ENCODE peak calls at places on chromosomes 16 and 17, in nine cellular contexts. One of them, this sample, is unnamed.

GRCh38 chr16:53944026-53944425 is 240.1 kb downstream of the FTO start:
- DNase-seq in tibial artery: no peak
- DNase-seq in breast epithelium: no peak
- DNase-seq in glutamatergic neuron: no peak
- DNase-seq in CD8-positive, alpha-beta T cell: no peak
- DNase-seq in fibroblast of the aortic adventitia: no peak
- DNase-seq in astrocyte of the cerebellum: no peak
- DNase-seq in bronchial epithelial cell: peak
- DNase-seq in cardiac fibroblast: no peak
- DNase-seq in this sample: no peak

GRCh38 chr16:69089091-69089912 is 16.2 kb upstream of the HAS3 start:
- DNase-seq in tibial artery: no peak
- DNase-seq in breast epithelium: no peak
- DNase-seq in glutamatergic neuron: no peak
- DNase-seq in CD8-positive, alpha-beta T cell: no peak
- DNase-seq in fibroblast of the aortic adventitia: no peak
- DNase-seq in astrocyte of the cerebellum: no peak
- DNase-seq in bronchial epithelial cell: peak
- DNase-seq in cardiac fibroblast: no peak
- DNase-seq in this sample: peak

GRCh38 chr17:31067699-31068184 is 27.0 kb upstream of the NF1 start:
- DNase-seq in tibial artery: no peak
- DNase-seq in breast epithelium: no peak
- DNase-seq in glutamatergic neuron: no peak
- DNase-seq in CD8-positive, alpha-beta T cell: no peak
- DNase-seq in fibroblast of the aortic adventitia: peak
- DNase-seq in astrocyte of the cerebellum: peak
- DNase-seq in bronchial epithelial cell: peak
- DNase-seq in cardiac fibroblast: peak
- DNase-seq in this sample: no peak

GRCh38 chr17:69218986-69219385 is 9.6 kb downstream of the ABCA10 start:
- DNase-seq in tibial artery: no peak
- DNase-seq in breast epithelium: no peak
- DNase-seq in glutamatergic neuron: no peak
- DNase-seq in CD8-positive, alpha-beta T cell: no peak
- DNase-seq in fibroblast of the aortic adventitia: no peak
- DNase-seq in astrocyte of the cerebellum: no peak
- DNase-seq in bronchial epithelial cell: peak
- DNase-seq in cardiac fibroblast: no peak
- DNase-seq in this sample: no peak

GRCh38 chr17:59465949-59466307 is 99.5 kb upstream of the DHX40 start:
- DNase-seq in tibial artery: no peak
- DNase-seq in breast epithelium: no peak
- DNase-seq in glutamatergic neuron: no peak
- DNase-seq in CD8-positive, alpha-beta T cell: no peak
- DNase-seq in fibroblast of the aortic adventitia: no peak
- DNase-seq in astrocyte of the cerebellum: no peak
- DNase-seq in bronchial epithelial cell: no peak
- DNase-seq in cardiac fibroblast: no peak
- DNase-seq in this sample: no peak

GRCh38 chr16:70715113-70715711 is 29.4 kb upstream of the MTSS2 start:
- DNase-seq in tibial artery: peak
- DNase-seq in breast epithelium: peak
- DNase-seq in glutamatergic neuron: no peak
- DNase-seq in CD8-positive, alpha-beta T cell: no peak
- DNase-seq in fibroblast of the aortic adventitia: peak
- DNase-seq in astrocyte of the cerebellum: no peak
- DNase-seq in bronchial epithelial cell: peak
- DNase-seq in cardiac fibroblast: peak
- DNase-seq in this sample: no peak

GRCh38 chr16:66265106-66265415 is 101.4 kb upstream of the CDH5 start:
- DNase-seq in tibial artery: no peak
- DNase-seq in breast epithelium: no peak
- DNase-seq in glutamatergic neuron: no peak
- DNase-seq in CD8-positive, alpha-beta T cell: peak
- DNase-seq in fibroblast of the aortic adventitia: no peak
- DNase-seq in astrocyte of the cerebellum: no peak
- DNase-seq in bronchial epithelial cell: no peak
- DNase-seq in cardiac fibroblast: no peak
- DNase-seq in this sample: no peak

GRCh38 chr16:50842013-50842505 is 100.2 kb downstream of the CYLD start:
- DNase-seq in tibial artery: no peak
- DNase-seq in breast epithelium: no peak
- DNase-seq in glutamatergic neuron: no peak
- DNase-seq in CD8-positive, alpha-beta T cell: peak
- DNase-seq in fibroblast of the aortic adventitia: no peak
- DNase-seq in astrocyte of the cerebellum: no peak
- DNase-seq in bronchial epithelial cell: no peak
- DNase-seq in cardiac fibroblast: no peak
- DNase-seq in this sample: no peak

GRCh38 chr17:18235743-18236256 is 10.4 kb downstream of the LLGL1 start:
- DNase-seq in tibial artery: no peak
- DNase-seq in breast epithelium: peak
- DNase-seq in glutamatergic neuron: no peak
- DNase-seq in CD8-positive, alpha-beta T cell: no peak
- DNase-seq in fibroblast of the aortic adventitia: peak
- DNase-seq in astrocyte of the cerebellum: no peak
- DNase-seq in bronchial epithelial cell: peak
- DNase-seq in cardiac fibroblast: peak
- DNase-seq in this sample: no peak

GRCh38 chr17:29140631-29141483 is 39.3 kb downstream of the MYO18A start:
- DNase-seq in tibial artery: no peak
- DNase-seq in breast epithelium: no peak
- DNase-seq in glutamatergic neuron: peak
- DNase-seq in CD8-positive, alpha-beta T cell: peak
- DNase-seq in fibroblast of the aortic adventitia: peak
- DNase-seq in astrocyte of the cerebellum: no peak
- DNase-seq in bronchial epithelial cell: no peak
- DNase-seq in cardiac fibroblast: no peak
- DNase-seq in this sample: peak

GRCh38 chr16:15808071-15808470 is 48.8 kb downstream of the MYH11 start:
- DNase-seq in tibial artery: no peak
- DNase-seq in breast epithelium: no peak
- DNase-seq in glutamatergic neuron: no peak
- DNase-seq in CD8-positive, alpha-beta T cell: no peak
- DNase-seq in fibroblast of the aortic adventitia: no peak
- DNase-seq in astrocyte of the cerebellum: no peak
- DNase-seq in bronchial epithelial cell: no peak
- DNase-seq in cardiac fibroblast: no peak
- DNase-seq in this sample: no peak

GRCh38 chr17:39104046-39104445 is 47.4 kb downstream of the PLXDC1 start:
- DNase-seq in tibial artery: no peak
- DNase-seq in breast epithelium: no peak
- DNase-seq in glutamatergic neuron: no peak
- DNase-seq in CD8-positive, alpha-beta T cell: no peak
- DNase-seq in fibroblast of the aortic adventitia: peak
- DNase-seq in astrocyte of the cerebellum: no peak
- DNase-seq in bronchial epithelial cell: no peak
- DNase-seq in cardiac fibroblast: peak
- DNase-seq in this sample: no peak

GRCh38 chr16:21060027-21060510 is 90.6 kb downstream of the DNAH3 start:
- DNase-seq in tibial artery: no peak
- DNase-seq in breast epithelium: no peak
- DNase-seq in glutamatergic neuron: no peak
- DNase-seq in CD8-positive, alpha-beta T cell: no peak
- DNase-seq in fibroblast of the aortic adventitia: no peak
- DNase-seq in astrocyte of the cerebellum: no peak
- DNase-seq in bronchial epithelial cell: no peak
- DNase-seq in cardiac fibroblast: no peak
- DNase-seq in this sample: no peak
- TF ChIP-seq CTCF in tibial artery: no peak
- TF ChIP-seq CTCF in breast epithelium: no peak
- TF ChIP-seq CTCF in glutamatergic neuron: no peak
- TF ChIP-seq CTCF in CD8-positive, alpha-beta T cell: no peak
- TF ChIP-seq CTCF in fibroblast of the aortic adventitia: no peak
- TF ChIP-seq CTCF in astrocyte of the cerebellum: no peak
- TF ChIP-seq CTCF in bronchial epithelial cell: no peak
- TF ChIP-seq CTCF in cardiac fibroblast: no peak
- TF ChIP-seq CTCF in this sample: no peak

GRCh38 chr17:57739402-57740224 is 5.5 kb downstream of the CCDC182 start:
- DNase-seq in tibial artery: no peak
- DNase-seq in breast epithelium: no peak
- DNase-seq in glutamatergic neuron: no peak
- DNase-seq in CD8-positive, alpha-beta T cell: no peak
- DNase-seq in fibroblast of the aortic adventitia: no peak
- DNase-seq in astrocyte of the cerebellum: no peak
- DNase-seq in bronchial epithelial cell: peak
- DNase-seq in cardiac fibroblast: peak
- DNase-seq in this sample: peak

GRCh38 chr17:57735707-57736106 is 9.4 kb downstream of the CCDC182 start:
- DNase-seq in tibial artery: no peak
- DNase-seq in breast epithelium: no peak
- DNase-seq in glutamatergic neuron: no peak
- DNase-seq in CD8-positive, alpha-beta T cell: no peak
- DNase-seq in fibroblast of the aortic adventitia: no peak
- DNase-seq in astrocyte of the cerebellum: no peak
- DNase-seq in bronchial epithelial cell: peak
- DNase-seq in cardiac fibroblast: no peak
- DNase-seq in this sample: peak

GRCh38 chr17:57737450-57737849 is 7.6 kb downstream of the CCDC182 start:
- DNase-seq in tibial artery: no peak
- DNase-seq in breast epithelium: no peak
- DNase-seq in glutamatergic neuron: no peak
- DNase-seq in CD8-positive, alpha-beta T cell: no peak
- DNase-seq in fibroblast of the aortic adventitia: no peak
- DNase-seq in astrocyte of the cerebellum: no peak
- DNase-seq in bronchial epithelial cell: no peak
- DNase-seq in cardiac fibroblast: no peak
- DNase-seq in this sample: no peak

GRCh38 chr17:57744195-57745170 is 616 bp downstream of the CCDC182 start:
- DNase-seq in tibial artery: no peak
- DNase-seq in breast epithelium: no peak
- DNase-seq in glutamatergic neuron: no peak
- DNase-seq in CD8-positive, alpha-beta T cell: no peak
- DNase-seq in fibroblast of the aortic adventitia: no peak
- DNase-seq in astrocyte of the cerebellum: no peak
- DNase-seq in bronchial epithelial cell: no peak
- DNase-seq in cardiac fibroblast: no peak
- DNase-seq in this sample: no peak

DNA sequence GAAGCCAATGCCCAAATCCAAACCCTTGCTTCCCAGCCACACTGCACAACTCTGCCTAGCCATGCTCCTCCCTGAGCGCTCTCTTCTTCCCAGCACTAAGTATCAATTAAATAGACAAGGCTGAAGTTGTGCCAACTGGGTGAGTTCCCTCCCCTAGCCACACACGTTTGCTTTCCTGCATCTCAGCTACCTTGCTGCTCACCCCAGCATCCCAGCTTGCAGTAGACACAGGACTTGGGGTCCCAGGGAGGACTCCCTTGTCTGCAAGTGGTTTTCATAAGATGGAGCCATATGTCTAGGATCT is 4.9 kb downstream of the CCDC182 start:
- DNase-seq in tibial artery: no peak
- DNase-seq in breast epithelium: no peak
- DNase-seq in glutamatergic neuron: no peak
- DNase-seq in CD8-positive, alpha-beta T cell: no peak
- DNase-seq in fibroblast of the aortic adventitia: no peak
- DNase-seq in astrocyte of the cerebellum: no peak
- DNase-seq in bronchial epithelial cell: no peak
- DNase-seq in cardiac fibroblast: no peak
- DNase-seq in this sample: no peak
- TF ChIP-seq CTCF in tibial artery: no peak
- TF ChIP-seq CTCF in breast epithelium: no peak
- TF ChIP-seq CTCF in glutamatergic neuron: no peak
- TF ChIP-seq CTCF in CD8-positive, alpha-beta T cell: no peak
- TF ChIP-seq CTCF in fibroblast of the aortic adventitia: no peak
- TF ChIP-seq CTCF in astrocyte of the cerebellum: no peak
- TF ChIP-seq CTCF in bronchial epithelial cell: no peak
- TF ChIP-seq CTCF in cardiac fibroblast: no peak
- TF ChIP-seq CTCF in this sample: no peak

DNA sequence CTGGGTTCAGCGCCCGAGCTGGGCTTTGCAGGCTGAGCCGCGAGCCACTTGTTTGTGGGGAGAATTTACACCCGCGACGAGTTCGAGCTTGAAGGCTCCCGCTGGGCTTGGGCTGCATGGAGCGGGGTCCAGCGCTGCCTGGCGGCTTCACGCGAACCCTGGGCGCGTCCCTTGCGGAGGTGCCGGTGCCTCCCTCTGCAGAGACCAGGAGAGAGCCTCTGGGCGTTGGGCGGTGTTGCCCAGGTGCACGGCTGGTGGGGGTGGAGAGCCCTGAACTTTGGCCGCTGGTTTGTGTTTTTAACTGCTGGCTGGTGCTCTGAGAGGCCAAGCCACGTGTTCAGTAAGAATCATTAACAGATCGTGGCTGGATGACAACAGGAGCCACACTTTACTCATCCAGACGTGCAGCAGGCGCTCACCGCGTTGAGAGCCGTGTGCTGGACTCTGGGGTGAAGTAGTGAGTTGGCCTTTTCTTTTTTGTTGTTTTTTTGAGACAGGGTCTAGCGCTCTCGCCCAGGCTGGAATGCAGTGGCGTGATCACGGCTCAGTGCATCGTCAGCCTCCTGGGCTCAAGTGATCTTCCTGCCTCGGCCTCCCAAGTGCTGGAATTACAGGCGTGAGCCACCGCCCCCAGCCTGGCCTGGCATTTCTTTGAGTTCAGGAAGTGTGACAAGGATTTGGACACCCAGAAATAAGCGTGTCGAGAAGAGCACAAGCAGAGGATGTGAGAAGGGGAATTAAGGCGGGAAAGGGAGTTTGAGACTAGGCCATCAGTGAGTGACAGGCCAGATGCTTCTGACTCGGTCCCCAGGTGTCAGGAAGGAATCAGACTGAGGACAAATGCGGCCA is 827 bp downstream of the CDK10 start:
- DNase-seq in tibial artery: no peak
- DNase-seq in breast epithelium: no peak
- DNase-seq in glutamatergic neuron: no peak
- DNase-seq in CD8-positive, alpha-beta T cell: no peak
- DNase-seq in fibroblast of the aortic adventitia: peak
- DNase-seq in astrocyte of the cerebellum: no peak
- DNase-seq in bronchial epithelial cell: peak
- DNase-seq in cardiac fibroblast: peak
- DNase-seq in this sample: peak
- TF ChIP-seq CTCF in tibial artery: no peak
- TF ChIP-seq CTCF in breast epithelium: no peak
- TF ChIP-seq CTCF in glutamatergic neuron: no peak
- TF ChIP-seq CTCF in CD8-positive, alpha-beta T cell: no peak
- TF ChIP-seq CTCF in fibroblast of the aortic adventitia: no peak
- TF ChIP-seq CTCF in astrocyte of the cerebellum: peak
- TF ChIP-seq CTCF in bronchial epithelial cell: peak
- TF ChIP-seq CTCF in cardiac fibroblast: no peak
- TF ChIP-seq CTCF in this sample: no peak

DNA sequence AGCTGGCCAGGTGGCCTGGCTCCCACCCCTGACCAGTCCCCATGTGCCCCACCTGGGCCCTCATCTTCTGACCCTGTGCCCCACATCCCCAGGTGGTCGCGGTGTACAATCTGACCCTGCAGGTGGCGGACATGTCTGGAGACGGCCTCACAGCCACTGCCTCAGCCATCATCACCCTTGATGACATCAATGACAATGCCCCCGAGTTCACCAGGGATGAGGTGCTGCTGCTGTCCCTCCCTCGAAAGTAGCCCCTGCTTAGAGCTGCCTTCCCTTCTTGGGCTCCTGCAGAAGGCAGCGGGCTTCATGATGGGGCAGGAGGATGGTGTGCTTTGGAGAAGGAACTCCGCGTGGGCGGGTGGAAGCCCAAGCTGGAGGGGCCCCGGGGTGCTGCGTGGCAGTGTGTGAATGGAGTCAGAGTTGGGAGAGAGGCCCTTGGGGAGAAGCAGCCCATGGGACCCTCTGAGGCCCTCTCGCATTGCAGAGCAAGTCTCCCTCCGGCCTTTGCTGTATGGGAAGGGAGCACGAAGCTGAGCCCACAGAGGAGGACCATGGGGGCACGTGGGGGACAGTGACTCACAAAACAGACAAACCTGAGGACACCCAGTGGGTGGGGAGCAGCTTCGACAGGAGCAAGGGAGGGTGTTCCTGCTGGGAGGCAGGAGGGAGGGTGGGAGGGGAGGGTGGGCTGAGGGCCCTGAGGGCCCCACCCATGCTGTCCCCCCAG is 12.8 kb downstream of the SLC22A31 start:
- DNase-seq in tibial artery: no peak
- DNase-seq in breast epithelium: no peak
- DNase-seq in glutamatergic neuron: peak
- DNase-seq in CD8-positive, alpha-beta T cell: no peak
- DNase-seq in fibroblast of the aortic adventitia: peak
- DNase-seq in astrocyte of the cerebellum: no peak
- DNase-seq in bronchial epithelial cell: no peak
- DNase-seq in cardiac fibroblast: peak
- DNase-seq in this sample: no peak
- TF ChIP-seq CTCF in tibial artery: no peak
- TF ChIP-seq CTCF in breast epithelium: no peak
- TF ChIP-seq CTCF in glutamatergic neuron: no peak
- TF ChIP-seq CTCF in CD8-positive, alpha-beta T cell: no peak
- TF ChIP-seq CTCF in fibroblast of the aortic adventitia: no peak
- TF ChIP-seq CTCF in astrocyte of the cerebellum: no peak
- TF ChIP-seq CTCF in bronchial epithelial cell: no peak
- TF ChIP-seq CTCF in cardiac fibroblast: no peak
- TF ChIP-seq CTCF in this sample: no peak

This sample was measured in GM12865.